ENCODE peak calls at places on chromosome 18, in five cellular contexts. One of them, this sample, is unnamed. For H3K4me1 and H3K9me3, the result is how much of the 10 kb centered on the place peaks cover.

GRCh38 chr18:40935423-40935822 is 1019.6 kb upstream of the PIK3C3 start:
- DNase-seq in K562: peak
- DNase-seq in body of pancreas: no peak
- DNase-seq in CD4-positive, CD25-positive, alpha-beta regulatory T cell: no peak
- DNase-seq in H1: no peak
- DNase-seq in this sample: no peak

GRCh38 chr18:2919600-2919999 is 72.8 kb downstream of the EMILIN2 start:
- DNase-seq in CD4-positive, CD25-positive, alpha-beta regulatory T cell: no peak
- DNase-seq in H1: no peak
- DNase-seq in body of pancreas: no peak
- DNase-seq in K562: no peak
- DNase-seq in this sample: no peak

GRCh38 chr18:13530879-13531387 is 195.4 kb downstream of the FAM210A start:
- DNase-seq in body of pancreas: peak
- DNase-seq in H1: peak
- DNase-seq in CD4-positive, CD25-positive, alpha-beta regulatory T cell: no peak
- DNase-seq in K562: no peak
- DNase-seq in this sample: no peak

GRCh38 chr18:44090453-44090852 is 590.2 kb upstream of the SETBP1 start:
- DNase-seq in body of pancreas: no peak
- DNase-seq in H1: no peak
- DNase-seq in CD4-positive, CD25-positive, alpha-beta regulatory T cell: no peak
- DNase-seq in K562: no peak
- DNase-seq in this sample: no peak

GRCh38 chr18:44709297-44710117 is 28.8 kb downstream of the SETBP1 start:
- DNase-seq in H1: no peak
- DNase-seq in CD4-positive, CD25-positive, alpha-beta regulatory T cell: no peak
- DNase-seq in body of pancreas: no peak
- DNase-seq in K562: no peak
- DNase-seq in this sample: no peak

GRCh38 chr18:45106331-45106774 is 425.7 kb downstream of the SETBP1 start:
- DNase-seq in H1: no peak
- DNase-seq in body of pancreas: no peak
- DNase-seq in CD4-positive, CD25-positive, alpha-beta regulatory T cell: no peak
- DNase-seq in K562: no peak
- DNase-seq in this sample: no peak

GRCh38 chr18:63677490-63678225 is 16.0 kb upstream of the SERPINB3 start:
- DNase-seq in H1: no peak
- DNase-seq in CD4-positive, CD25-positive, alpha-beta regulatory T cell: no peak
- DNase-seq in K562: no peak
- DNase-seq in body of pancreas: no peak
- DNase-seq in this sample: no peak

GRCh38 chr18:52422985-52423601 is 83.1 kb downstream of the DCC start:
- DNase-seq in body of pancreas: no peak
- DNase-seq in H1: no peak
- DNase-seq in CD4-positive, CD25-positive, alpha-beta regulatory T cell: no peak
- DNase-seq in K562: no peak
- DNase-seq in this sample: no peak

GRCh38 chr18:34740101-34740500 is 30.0 kb downstream of the DTNA start:
- DNase-seq in body of pancreas: no peak
- DNase-seq in CD4-positive, CD25-positive, alpha-beta regulatory T cell: no peak
- DNase-seq in H1: no peak
- DNase-seq in K562: no peak
- DNase-seq in this sample: no peak

GRCh38 chr18:13232060-13232917 is 13.7 kb downstream of the LDLRAD4 start:
- DNase-seq in K562: no peak
- DNase-seq in body of pancreas: no peak
- DNase-seq in H1: no peak
- DNase-seq in CD4-positive, CD25-positive, alpha-beta regulatory T cell: no peak
- DNase-seq in this sample: no peak

GRCh38 chr18:72995558-72995957 is 127.8 kb upstream of the NETO1 start:
- DNase-seq in K562: no peak
- DNase-seq in body of pancreas: no peak
- DNase-seq in H1: no peak
- DNase-seq in CD4-positive, CD25-positive, alpha-beta regulatory T cell: no peak
- DNase-seq in this sample: no peak

GRCh38 chr18:50192903-50193795 is 1.8 kb downstream of the MYO5B start:
- DNase-seq in K562: no peak
- DNase-seq in CD4-positive, CD25-positive, alpha-beta regulatory T cell: no peak
- DNase-seq in H1: no peak
- DNase-seq in body of pancreas: peak
- DNase-seq in this sample: no peak

GRCh38 chr18:74229005-74229404 is 62.8 kb downstream of the CYB5A start:
- DNase-seq in K562: no peak
- DNase-seq in body of pancreas: peak
- DNase-seq in CD4-positive, CD25-positive, alpha-beta regulatory T cell: no peak
- DNase-seq in H1: no peak
- DNase-seq in this sample: no peak

GRCh38 chr18:61337527-61337926 is 4.3 kb downstream of the CDH20 start:
- DNase-seq in body of pancreas: no peak
- DNase-seq in K562: no peak
- DNase-seq in H1: no peak
- DNase-seq in CD4-positive, CD25-positive, alpha-beta regulatory T cell: no peak
- DNase-seq in this sample: no peak

GRCh38 chr18:24605454-24605853 is 145.0 kb downstream of the HRH4 start:
- DNase-seq in H1: no peak
- DNase-seq in K562: no peak
- DNase-seq in CD4-positive, CD25-positive, alpha-beta regulatory T cell: no peak
- DNase-seq in body of pancreas: no peak
- DNase-seq in this sample: no peak

GRCh38 chr18:48771641-48772380 is 179.0 kb downstream of the SMAD7 start:
- DNase-seq in body of pancreas: no peak
- DNase-seq in H1: no peak
- DNase-seq in CD4-positive, CD25-positive, alpha-beta regulatory T cell: no peak
- DNase-seq in K562: no peak
- DNase-seq in this sample: no peak

GRCh38 chr18:54162431-54162830 is 62.0 kb downstream of the MBD2 start:
- DNase-seq in CD4-positive, CD25-positive, alpha-beta regulatory T cell: no peak
- DNase-seq in body of pancreas: no peak
- DNase-seq in K562: no peak
- DNase-seq in H1: no peak
- DNase-seq in this sample: no peak

GRCh38 chr18:75581336-75582121 is 154.0 kb upstream of the SMIM21 start:
- DNase-seq in CD4-positive, CD25-positive, alpha-beta regulatory T cell: no peak
- DNase-seq in H1: no peak
- DNase-seq in body of pancreas: no peak
- DNase-seq in K562: no peak
- DNase-seq in this sample: no peak

DNA sequence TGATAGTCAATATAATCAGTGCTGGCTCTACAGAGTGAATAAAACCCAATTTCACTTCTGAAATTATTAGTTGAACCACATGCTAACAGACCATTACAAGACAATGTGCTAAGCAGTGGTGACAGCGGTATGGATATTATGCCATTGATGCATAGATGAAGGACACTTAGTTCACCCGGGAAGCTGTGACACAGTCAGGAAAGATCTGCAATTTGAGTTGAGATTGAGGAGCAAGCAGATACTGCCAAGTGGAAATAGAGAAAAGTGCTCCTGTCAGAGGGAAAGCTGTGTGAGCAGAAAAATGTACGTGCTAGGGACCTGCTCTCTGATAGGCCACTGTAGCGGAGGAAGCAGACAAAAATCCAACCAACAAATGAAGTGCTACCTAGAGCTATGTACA is 529.5 kb upstream of the CDH2 start:
- DNase-seq in body of pancreas: no peak
- DNase-seq in K562: no peak
- DNase-seq in CD4-positive, CD25-positive, alpha-beta regulatory T cell: no peak
- DNase-seq in H1: no peak
- DNase-seq in this sample: no peak
- H3K4me1 ChIP-seq in body of pancreas: under half
- H3K4me1 ChIP-seq in K562: under half
- H3K4me1 ChIP-seq in CD4-positive, CD25-positive, alpha-beta regulatory T cell: under half
- H3K4me1 ChIP-seq in H1: under half
- H3K4me1 ChIP-seq in this sample: under half

GRCh38 chr18:14922965-14923565 is 175.1 kb downstream of the ANKRD30B start:
- DNase-seq in body of pancreas: no peak
- DNase-seq in CD4-positive, CD25-positive, alpha-beta regulatory T cell: no peak
- DNase-seq in H1: no peak
- DNase-seq in K562: no peak
- DNase-seq in this sample: no peak
- H3K9me3 ChIP-seq in body of pancreas: under half
- H3K9me3 ChIP-seq in CD4-positive, CD25-positive, alpha-beta regulatory T cell: under half
- H3K9me3 ChIP-seq in H1: half or more
- H3K9me3 ChIP-seq in K562: under half
- H3K9me3 ChIP-seq in this sample: under half

GRCh38 chr18:1811282-1811681 is 760.0 kb downstream of the METTL4 start:
- DNase-seq in H1: no peak
- DNase-seq in CD4-positive, CD25-positive, alpha-beta regulatory T cell: no peak
- DNase-seq in K562: no peak
- DNase-seq in body of pancreas: no peak
- DNase-seq in this sample: no peak
- H3K4me1 ChIP-seq in H1: under half
- H3K4me1 ChIP-seq in CD4-positive, CD25-positive, alpha-beta regulatory T cell: under half
- H3K4me1 ChIP-seq in K562: under half
- H3K4me1 ChIP-seq in body of pancreas: under half
- H3K4me1 ChIP-seq in this sample: under half

DNA sequence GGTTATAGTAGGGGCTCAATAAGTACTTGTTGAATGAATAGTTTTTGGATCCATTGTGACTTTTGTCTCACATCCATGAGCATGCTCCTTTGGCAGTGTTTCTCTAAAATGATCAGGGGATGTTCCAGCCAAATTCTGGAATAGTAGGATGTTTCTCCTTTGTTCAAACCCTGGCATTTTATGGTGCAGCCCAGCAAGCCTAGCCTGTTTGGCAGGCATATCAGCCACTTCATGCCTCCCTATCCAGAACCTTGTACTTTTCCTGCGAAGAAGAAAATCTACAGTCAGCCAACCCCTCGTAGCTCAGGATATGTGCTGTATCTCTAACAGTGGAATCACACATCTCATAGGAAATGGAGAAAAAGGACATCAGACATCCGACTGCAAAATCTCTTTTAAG is 27.1 kb upstream of the RPRD1A start:
- DNase-seq in K562: no peak
- DNase-seq in H1: no peak
- DNase-seq in body of pancreas: no peak
- DNase-seq in CD4-positive, CD25-positive, alpha-beta regulatory T cell: no peak
- DNase-seq in this sample: no peak
- H3K9me3 ChIP-seq in K562: under half
- H3K9me3 ChIP-seq in H1: under half
- H3K9me3 ChIP-seq in body of pancreas: under half
- H3K9me3 ChIP-seq in CD4-positive, CD25-positive, alpha-beta regulatory T cell: under half
- H3K9me3 ChIP-seq in this sample: under half

GRCh38 chr18:14781671-14782070 is 33.7 kb downstream of the ANKRD30B start:
- DNase-seq in body of pancreas: no peak
- DNase-seq in K562: no peak
- DNase-seq in CD4-positive, CD25-positive, alpha-beta regulatory T cell: no peak
- DNase-seq in H1: no peak
- DNase-seq in this sample: no peak

GRCh38 chr18:14784133-14784532 is 36.2 kb downstream of the ANKRD30B start:
- DNase-seq in K562: no peak
- DNase-seq in CD4-positive, CD25-positive, alpha-beta regulatory T cell: no peak
- DNase-seq in H1: no peak
- DNase-seq in body of pancreas: no peak
- DNase-seq in this sample: no peak
- H3K4me1 ChIP-seq in K562: under half
- H3K4me1 ChIP-seq in CD4-positive, CD25-positive, alpha-beta regulatory T cell: under half
- H3K4me1 ChIP-seq in H1: under half
- H3K4me1 ChIP-seq in body of pancreas: under half
- H3K4me1 ChIP-seq in this sample: under half

DNA sequence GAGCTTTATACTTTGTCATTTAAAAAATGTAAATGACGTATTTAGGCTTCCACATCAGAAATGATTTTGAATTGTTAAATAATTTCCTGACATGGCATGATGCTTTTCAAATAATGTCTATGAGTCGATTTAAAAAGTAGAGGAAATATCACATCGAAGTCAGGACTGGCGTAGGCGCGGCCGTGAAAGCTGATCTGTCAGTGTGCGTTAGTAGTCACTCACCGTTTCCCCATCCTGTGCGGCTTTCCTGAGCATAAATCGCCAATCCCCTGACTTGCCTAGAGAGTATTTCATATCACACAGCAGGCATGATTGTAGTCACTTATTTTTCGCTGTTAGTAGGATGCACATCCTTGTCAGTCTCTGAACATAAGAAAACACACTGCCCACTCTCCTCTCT is 843.1 kb downstream of the SOCS6 start:
- DNase-seq in body of pancreas: no peak
- DNase-seq in K562: no peak
- DNase-seq in H1: no peak
- DNase-seq in CD4-positive, CD25-positive, alpha-beta regulatory T cell: no peak
- DNase-seq in this sample: no peak
- H3K9me3 ChIP-seq in body of pancreas: under half
- H3K9me3 ChIP-seq in K562: under half
- H3K9me3 ChIP-seq in H1: half or more
- H3K9me3 ChIP-seq in CD4-positive, CD25-positive, alpha-beta regulatory T cell: under half
- H3K9me3 ChIP-seq in this sample: under half

DNA sequence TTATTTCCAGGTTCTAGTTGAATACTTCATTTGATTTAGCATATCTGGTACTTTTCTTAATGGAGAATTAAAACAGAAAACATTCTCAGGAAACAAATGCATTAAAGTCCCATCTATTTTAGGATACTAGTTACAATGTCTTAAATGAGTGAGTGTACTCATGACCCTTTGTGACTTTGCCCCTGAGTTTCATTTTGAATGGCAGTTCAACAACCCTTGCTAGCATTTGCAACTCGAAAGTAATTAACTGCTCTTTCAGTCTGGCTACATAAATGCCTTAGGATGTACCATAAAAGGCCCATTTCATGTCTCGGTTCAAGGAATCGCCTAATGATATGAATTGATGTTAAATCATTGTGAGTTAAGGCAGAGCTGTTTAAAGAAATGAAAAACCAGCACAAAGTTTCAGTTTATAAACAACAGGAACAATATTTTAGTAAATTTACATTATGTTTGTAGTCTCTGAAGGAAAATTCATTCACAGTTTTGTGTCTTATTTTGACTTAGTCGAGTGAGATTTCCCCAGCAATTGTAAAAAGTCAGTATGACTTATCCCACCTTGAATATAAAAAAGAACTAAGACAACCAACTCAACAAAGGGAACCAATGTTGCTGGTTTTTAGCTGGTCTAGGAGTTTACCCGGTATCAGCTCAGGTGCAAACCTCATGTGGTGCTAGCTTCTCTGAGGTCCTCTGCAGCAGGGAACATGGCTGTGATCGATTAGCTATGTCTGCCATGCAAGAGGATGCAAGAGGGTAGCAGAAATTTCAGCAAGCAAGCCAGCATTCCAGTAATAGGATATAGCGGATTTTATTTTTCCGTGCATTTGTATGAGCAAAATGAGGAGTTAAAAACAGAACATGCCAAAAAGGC is 386.2 kb downstream of the PTPRM start:
- DNase-seq in body of pancreas: no peak
- DNase-seq in K562: no peak
- DNase-seq in CD4-positive, CD25-positive, alpha-beta regulatory T cell: no peak
- DNase-seq in H1: no peak
- DNase-seq in this sample: no peak
- H3K4me1 ChIP-seq in body of pancreas: under half
- H3K4me1 ChIP-seq in K562: under half
- H3K4me1 ChIP-seq in CD4-positive, CD25-positive, alpha-beta regulatory T cell: under half
- H3K4me1 ChIP-seq in H1: under half
- H3K4me1 ChIP-seq in this sample: under half

GRCh38 chr18:80026363-80026762 is 7.9 kb upstream of the RBFA start:
- DNase-seq in K562: no peak
- DNase-seq in H1: no peak
- DNase-seq in CD4-positive, CD25-positive, alpha-beta regulatory T cell: no peak
- DNase-seq in body of pancreas: no peak
- DNase-seq in this sample: no peak
- H3K9me3 ChIP-seq in K562: under half
- H3K9me3 ChIP-seq in H1: under half
- H3K9me3 ChIP-seq in CD4-positive, CD25-positive, alpha-beta regulatory T cell: under half
- H3K9me3 ChIP-seq in body of pancreas: under half
- H3K9me3 ChIP-seq in this sample: under half